ENCODE peak calls at places on chromosome 18, in nine cellular contexts. One of them, this sample, is unnamed.

GRCh38 chr18:69883781-69884180 is 63.9 kb downstream of the CD226 start:
- DNase-seq in pancreas: no peak
- DNase-seq in K562: no peak
- DNase-seq in BJ: no peak
- DNase-seq in astrocyte of the spinal cord: no peak
- DNase-seq in upper lobe of right lung: no peak
- DNase-seq in heart left ventricle: no peak
- DNase-seq in left lung: no peak
- DNase-seq in left ventricle myocardium inferior: no peak
- DNase-seq in this sample: no peak

GRCh38 chr18:63890950-63891304 is 3.4 kb downstream of the SERPINB2 start:
- DNase-seq in pancreas: no peak
- DNase-seq in K562: no peak
- DNase-seq in BJ: no peak
- DNase-seq in astrocyte of the spinal cord: peak; percentile 13
- DNase-seq in upper lobe of right lung: no peak
- DNase-seq in heart left ventricle: no peak
- DNase-seq in left lung: no peak
- DNase-seq in left ventricle myocardium inferior: no peak
- DNase-seq in this sample: no peak

GRCh38 chr18:75656035-75656434 is 228.5 kb upstream of the SMIM21 start:
- DNase-seq in pancreas: no peak
- DNase-seq in K562: no peak
- DNase-seq in BJ: no peak
- DNase-seq in astrocyte of the spinal cord: no peak
- DNase-seq in upper lobe of right lung: no peak
- DNase-seq in heart left ventricle: no peak
- DNase-seq in left lung: no peak
- DNase-seq in left ventricle myocardium inferior: no peak
- DNase-seq in this sample: no peak

GRCh38 chr18:46754661-46755292 is 2.1 kb downstream of the ST8SIA5 start:
- DNase-seq in pancreas: no peak
- DNase-seq in K562: no peak
- DNase-seq in BJ: no peak
- DNase-seq in astrocyte of the spinal cord: no peak
- DNase-seq in upper lobe of right lung: no peak
- DNase-seq in heart left ventricle: no peak
- DNase-seq in left lung: no peak
- DNase-seq in left ventricle myocardium inferior: no peak
- DNase-seq in this sample: no peak

GRCh38 chr18:63178526-63178880 is 141.1 kb downstream of the BCL2 start:
- DNase-seq in pancreas: no peak
- DNase-seq in K562: no peak
- DNase-seq in BJ: no peak
- DNase-seq in astrocyte of the spinal cord: no peak
- DNase-seq in upper lobe of right lung: no peak
- DNase-seq in heart left ventricle: peak; percentile 49
- DNase-seq in left lung: no peak
- DNase-seq in left ventricle myocardium inferior: peak; percentile 79
- DNase-seq in this sample: no peak

GRCh38 chr18:54825626-54826344 is 2.5 kb upstream of the RAB27B start:
- DNase-seq in pancreas: no peak
- DNase-seq in K562: no peak
- DNase-seq in BJ: no peak
- DNase-seq in astrocyte of the spinal cord: no peak
- DNase-seq in upper lobe of right lung: no peak
- DNase-seq in heart left ventricle: no peak
- DNase-seq in left lung: no peak
- DNase-seq in left ventricle myocardium inferior: no peak
- DNase-seq in this sample: no peak

GRCh38 chr18:79853303-79853992 is 55.7 kb downstream of the KCNG2 start:
- DNase-seq in pancreas: no peak
- DNase-seq in K562: no peak
- DNase-seq in BJ: no peak
- DNase-seq in astrocyte of the spinal cord: no peak
- DNase-seq in upper lobe of right lung: peak; percentile 65
- DNase-seq in heart left ventricle: no peak
- DNase-seq in left lung: no peak
- DNase-seq in left ventricle myocardium inferior: no peak
- DNase-seq in this sample: no peak

GRCh38 chr18:79466591-79466990 is 70.9 kb downstream of the NFATC1 start:
- DNase-seq in pancreas: no peak
- DNase-seq in K562: no peak
- DNase-seq in BJ: no peak
- DNase-seq in astrocyte of the spinal cord: no peak
- DNase-seq in upper lobe of right lung: no peak
- DNase-seq in heart left ventricle: no peak
- DNase-seq in left lung: no peak
- DNase-seq in left ventricle myocardium inferior: no peak
- DNase-seq in this sample: no peak

GRCh38 chr18:24447961-24448360 is 12.5 kb upstream of the HRH4 start:
- DNase-seq in pancreas: no peak
- DNase-seq in K562: no peak
- DNase-seq in BJ: no peak
- DNase-seq in astrocyte of the spinal cord: no peak
- DNase-seq in upper lobe of right lung: no peak
- DNase-seq in heart left ventricle: no peak
- DNase-seq in left lung: no peak
- DNase-seq in left ventricle myocardium inferior: no peak
- DNase-seq in this sample: no peak

GRCh38 chr18:36628435-36629094 is 200.2 kb downstream of the TPGS2 start:
- DNase-seq in pancreas: no peak
- DNase-seq in K562: no peak
- DNase-seq in BJ: peak; percentile 81
- DNase-seq in astrocyte of the spinal cord: peak; percentile 17
- DNase-seq in upper lobe of right lung: no peak
- DNase-seq in heart left ventricle: no peak
- DNase-seq in left lung: no peak
- DNase-seq in left ventricle myocardium inferior: no peak
- DNase-seq in this sample: peak; percentile 59

GRCh38 chr18:22318745-22319407 is 98.8 kb downstream of the CTAGE1 start:
- DNase-seq in pancreas: no peak
- DNase-seq in K562: no peak
- DNase-seq in BJ: no peak
- DNase-seq in astrocyte of the spinal cord: no peak
- DNase-seq in upper lobe of right lung: no peak
- DNase-seq in heart left ventricle: no peak
- DNase-seq in left lung: no peak
- DNase-seq in left ventricle myocardium inferior: no peak
- DNase-seq in this sample: peak; percentile 77

GRCh38 chr18:22309191-22309590 is 108.5 kb downstream of the CTAGE1 start:
- DNase-seq in pancreas: no peak
- DNase-seq in K562: no peak
- DNase-seq in BJ: peak; percentile 31
- DNase-seq in astrocyte of the spinal cord: peak; percentile 41
- DNase-seq in upper lobe of right lung: no peak
- DNase-seq in heart left ventricle: no peak
- DNase-seq in left lung: no peak
- DNase-seq in left ventricle myocardium inferior: no peak
- DNase-seq in this sample: peak; percentile 82

GRCh38 chr18:22311301-22311700 is 106.4 kb downstream of the CTAGE1 start:
- DNase-seq in pancreas: no peak
- DNase-seq in K562: no peak
- DNase-seq in BJ: no peak
- DNase-seq in astrocyte of the spinal cord: peak; percentile 67
- DNase-seq in upper lobe of right lung: no peak
- DNase-seq in heart left ventricle: no peak
- DNase-seq in left lung: no peak
- DNase-seq in left ventricle myocardium inferior: no peak
- DNase-seq in this sample: peak; percentile 91

GRCh38 chr18:22314406-22314805 is 103.3 kb downstream of the CTAGE1 start:
- DNase-seq in pancreas: no peak
- DNase-seq in K562: no peak
- DNase-seq in BJ: peak; percentile 37
- DNase-seq in astrocyte of the spinal cord: peak; percentile 85
- DNase-seq in upper lobe of right lung: no peak
- DNase-seq in heart left ventricle: no peak
- DNase-seq in left lung: no peak
- DNase-seq in left ventricle myocardium inferior: no peak
- DNase-seq in this sample: peak; percentile 96

GRCh38 chr18:22314001-22314400 is 103.7 kb downstream of the CTAGE1 start:
- DNase-seq in pancreas: no peak
- DNase-seq in K562: no peak
- DNase-seq in BJ: no peak
- DNase-seq in astrocyte of the spinal cord: no peak
- DNase-seq in upper lobe of right lung: no peak
- DNase-seq in heart left ventricle: no peak
- DNase-seq in left lung: no peak
- DNase-seq in left ventricle myocardium inferior: no peak
- DNase-seq in this sample: peak; percentile 87
- H3K4me3 ChIP-seq in pancreas: no peak overlapping the region
- H3K4me3 ChIP-seq in K562: no peak overlapping the region
- H3K4me3 ChIP-seq in BJ: no peak overlapping the region
- H3K4me3 ChIP-seq in astrocyte of the spinal cord: no peak overlapping the region
- H3K4me3 ChIP-seq in upper lobe of right lung: no peak overlapping the region
- H3K4me3 ChIP-seq in heart left ventricle: no peak overlapping the region
- H3K4me3 ChIP-seq in left lung: no peak overlapping the region
- H3K4me3 ChIP-seq in left ventricle myocardium inferior: no peak overlapping the region
- H3K4me3 ChIP-seq in this sample: peak overlapping the region; percentile 2

GRCh38 chr18:11655605-11655932 is 33.5 kb upstream of the GNAL start:
- DNase-seq in pancreas: no peak
- DNase-seq in K562: no peak
- DNase-seq in BJ: no peak
- DNase-seq in astrocyte of the spinal cord: no peak
- DNase-seq in upper lobe of right lung: no peak
- DNase-seq in heart left ventricle: no peak
- DNase-seq in left lung: no peak
- DNase-seq in left ventricle myocardium inferior: no peak
- DNase-seq in this sample: no peak
- TF ChIP-seq CTCF in pancreas: no peak
- TF ChIP-seq CTCF in K562: no peak
- TF ChIP-seq CTCF in BJ: no peak
- TF ChIP-seq CTCF in astrocyte of the spinal cord: no peak
- TF ChIP-seq CTCF in upper lobe of right lung: no peak
- TF ChIP-seq CTCF in heart left ventricle: no peak
- TF ChIP-seq CTCF in left lung: no peak
- TF ChIP-seq CTCF in left ventricle myocardium inferior: peak; percentile 4
- TF ChIP-seq CTCF in this sample: no peak

DNA sequence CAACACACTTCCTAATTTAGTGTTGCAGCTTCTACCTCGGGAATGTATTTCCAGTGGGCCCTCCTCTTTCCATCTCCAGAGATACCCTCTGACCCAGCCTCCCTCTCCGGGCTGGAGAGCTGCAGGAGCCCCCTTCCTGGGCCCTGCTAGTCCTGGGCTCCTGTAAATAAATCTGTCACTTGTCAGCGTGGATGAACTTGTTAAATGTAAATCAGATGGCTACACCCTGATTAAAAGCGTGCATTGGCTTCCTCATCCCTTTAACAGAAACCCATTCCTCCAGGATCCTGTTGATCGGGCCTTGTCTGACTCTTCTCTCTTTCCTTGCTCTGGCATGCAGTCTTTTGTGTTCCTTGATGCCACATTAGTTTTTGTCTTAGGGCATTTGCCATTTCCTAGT is 2.4 kb downstream of the ZNF236 start:
- DNase-seq in pancreas: no peak
- DNase-seq in K562: no peak
- DNase-seq in BJ: no peak
- DNase-seq in astrocyte of the spinal cord: no peak
- DNase-seq in upper lobe of right lung: no peak
- DNase-seq in heart left ventricle: no peak
- DNase-seq in left lung: no peak
- DNase-seq in left ventricle myocardium inferior: no peak
- DNase-seq in this sample: no peak
- H3K4me3 ChIP-seq in pancreas: no peak overlapping the region
- H3K4me3 ChIP-seq in K562: no peak overlapping the region
- H3K4me3 ChIP-seq in BJ: no peak overlapping the region
- H3K4me3 ChIP-seq in astrocyte of the spinal cord: no peak overlapping the region
- H3K4me3 ChIP-seq in upper lobe of right lung: no peak overlapping the region
- H3K4me3 ChIP-seq in heart left ventricle: no peak overlapping the region
- H3K4me3 ChIP-seq in left lung: no peak overlapping the region
- H3K4me3 ChIP-seq in left ventricle myocardium inferior: no peak overlapping the region
- H3K4me3 ChIP-seq in this sample: no peak overlapping the region

GRCh38 chr18:10793730-10794370 is 268.0 kb downstream of the NAPG start:
- DNase-seq in pancreas: no peak
- DNase-seq in K562: no peak
- DNase-seq in BJ: no peak
- DNase-seq in astrocyte of the spinal cord: no peak
- DNase-seq in upper lobe of right lung: no peak
- DNase-seq in heart left ventricle: no peak
- DNase-seq in left lung: no peak
- DNase-seq in left ventricle myocardium inferior: no peak
- DNase-seq in this sample: no peak
- TF ChIP-seq CTCF in pancreas: no peak
- TF ChIP-seq CTCF in K562: no peak
- TF ChIP-seq CTCF in BJ: no peak
- TF ChIP-seq CTCF in astrocyte of the spinal cord: no peak
- TF ChIP-seq CTCF in upper lobe of right lung: no peak
- TF ChIP-seq CTCF in heart left ventricle: no peak
- TF ChIP-seq CTCF in left lung: no peak
- TF ChIP-seq CTCF in left ventricle myocardium inferior: no peak
- TF ChIP-seq CTCF in this sample: no peak

DNA sequence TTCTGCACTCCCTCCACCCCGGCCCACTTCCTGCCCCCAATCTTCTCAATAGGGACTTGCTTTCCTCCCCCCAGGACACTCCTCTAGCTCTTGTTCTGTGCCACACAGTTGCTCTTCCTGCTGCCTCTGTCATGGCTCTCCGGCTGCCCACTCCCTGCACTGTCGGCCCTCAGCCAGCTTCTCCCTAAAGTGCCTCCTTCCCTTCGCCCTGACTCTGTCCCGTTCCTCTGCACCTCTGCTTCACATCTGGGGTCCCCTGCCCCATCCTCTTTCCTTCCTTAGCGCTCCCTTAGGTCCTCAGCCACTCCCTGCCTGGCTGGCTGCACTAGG is 132.1 kb downstream of the CABLES1 start:
- DNase-seq in pancreas: no peak
- DNase-seq in K562: no peak
- DNase-seq in BJ: no peak
- DNase-seq in astrocyte of the spinal cord: no peak
- DNase-seq in upper lobe of right lung: no peak
- DNase-seq in heart left ventricle: no peak
- DNase-seq in left lung: no peak
- DNase-seq in left ventricle myocardium inferior: no peak
- DNase-seq in this sample: no peak
- H3K4me3 ChIP-seq in pancreas: no peak overlapping the region
- H3K4me3 ChIP-seq in K562: no peak overlapping the region
- H3K4me3 ChIP-seq in BJ: no peak overlapping the region
- H3K4me3 ChIP-seq in astrocyte of the spinal cord: no peak overlapping the region
- H3K4me3 ChIP-seq in upper lobe of right lung: no peak overlapping the region
- H3K4me3 ChIP-seq in heart left ventricle: no peak overlapping the region
- H3K4me3 ChIP-seq in left lung: no peak overlapping the region
- H3K4me3 ChIP-seq in left ventricle myocardium inferior: no peak overlapping the region
- H3K4me3 ChIP-seq in this sample: no peak overlapping the region

GRCh38 chr18:58231930-58232329 is 187.9 kb downstream of the NEDD4L start:
- DNase-seq in pancreas: no peak
- DNase-seq in K562: peak; percentile 24
- DNase-seq in BJ: no peak
- DNase-seq in astrocyte of the spinal cord: no peak
- DNase-seq in upper lobe of right lung: no peak
- DNase-seq in heart left ventricle: no peak
- DNase-seq in left lung: no peak
- DNase-seq in left ventricle myocardium inferior: no peak
- DNase-seq in this sample: no peak
- TF ChIP-seq CTCF in pancreas: peak; percentile 22
- TF ChIP-seq CTCF in K562: peak; percentile 52
- TF ChIP-seq CTCF in BJ: peak; percentile 45
- TF ChIP-seq CTCF in astrocyte of the spinal cord: peak; percentile 34
- TF ChIP-seq CTCF in upper lobe of right lung: peak; percentile 40
- TF ChIP-seq CTCF in heart left ventricle: no peak
- TF ChIP-seq CTCF in left lung: no peak
- TF ChIP-seq CTCF in left ventricle myocardium inferior: peak; percentile 58
- TF ChIP-seq CTCF in this sample: no peak